ENCODE peak calls at places on chromosome 11, in four cellular contexts. M is HL-60, X is GM12878, R is K562. N is an unnamed sample.

GRCh38 chr11:18731949-18732821 is 6.2 kb upstream of the IGSF22 start:
- DNase-seq in M (peak; percentile 40), X (peak; percentile 24), R (peak; percentile 67), N (peak; percentile 62)

GRCh38 chr11:34620820-34621792 is at the start of gene EHF:
- DNase-seq in M (no peak), X (no peak), R (no peak), N (no peak)

GRCh38 chr11:78030429-78031325 is 7.6 kb upstream of the KCTD14 start:
- DNase-seq in M (no peak), X (no peak), R (no peak), N (no peak)

GRCh38 chr11:4102711-4103110 is 8.1 kb downstream of the RRM1 start:
- DNase-seq in M (peak; percentile 56), X (no peak), R (no peak), N (no peak)

GRCh38 chr11:65489061-65489705 is 9.7 kb upstream of the MALAT1 start:
- DNase-seq in M (no peak), X (no peak), R (no peak), N (no peak)

GRCh38 chr11:100861221-100861620 is 174.1 kb downstream of the ARHGAP42 start:
- DNase-seq in M (no peak), X (no peak), R (no peak), N (no peak)

GRCh38 chr11:134331565-134332188 is at the start of gene GLB1L2:
- DNase-seq in M (no peak), X (no peak), R (peak; percentile 99), N (peak; percentile 66)

GRCh38 chr11:41003339-41003992 is 456.0 kb downstream of the LRRC4C start:
- DNase-seq in M (no peak), X (no peak), R (no peak), N (no peak)

GRCh38 chr11:1736447-1736992 is 13.9 kb downstream of the IFITM10 start:
- DNase-seq in M (no peak), X (no peak), R (no peak), N (no peak)

GRCh38 chr11:40924915-40925314 is 534.5 kb downstream of the LRRC4C start:
- DNase-seq in M (no peak), X (no peak), R (no peak), N (no peak)

GRCh38 chr11:35714882-35715612 is 52.5 kb downstream of the TRIM44 start:
- DNase-seq in M (no peak), X (peak; percentile 77), R (no peak), N (no peak)

GRCh38 chr11:76677010-76677771 is 6.6 kb upstream of the LRRC32 start:
- DNase-seq in M (no peak), X (no peak), R (no peak), N (no peak)

GRCh38 chr11:111855506-111855905 is 15.9 kb downstream of the ALG9 start:
- DNase-seq in M (no peak), X (no peak), R (no peak), N (no peak)

GRCh38 chr11:26992031-26992541 is 1.8 kb upstream of the FIBIN start:
- DNase-seq in M (no peak), X (no peak), R (no peak), N (no peak)

GRCh38 chr11:115613986-115614625 is 109.9 kb upstream of the CADM1 start:
- DNase-seq in M (no peak), X (no peak), R (no peak), N (no peak)

GRCh38 chr11:100546714-100547113 is 140.4 kb upstream of the ARHGAP42 start:
- DNase-seq in M (no peak), X (no peak), R (no peak), N (no peak)

GRCh38 chr11:10381730-10382129 is 73.3 kb upstream of the AMPD3 start:
- DNase-seq in M (no peak), X (no peak), R (no peak), N (no peak)

GRCh38 chr11:116078101-116078561 is 573.9 kb upstream of the CADM1 start:
- DNase-seq in M (no peak), X (no peak), R (no peak), N (no peak)

GRCh38 chr11:130601141-130601540 is 152.7 kb downstream of the ADAMTS15 start:
- DNase-seq in M (no peak), X (no peak), R (no peak), N (no peak)

GRCh38 chr11:88246680-88247079 is 71.4 kb upstream of the RAB38 start:
- DNase-seq in M (no peak), X (no peak), R (no peak), N (no peak)

GRCh38 chr11:73577496-73577917 is 20.4 kb downstream of the FAM168A start:
- DNase-seq in M (no peak), X (peak; percentile 39), R (no peak), N (no peak)

GRCh38 chr11:64647019-64647805 is 56.2 kb downstream of the SLC22A12 start:
- DNase-seq in M (no peak), X (no peak), R (no peak), N (no peak)

GRCh38 chr11:38693306-38693705 is 2095.3 kb upstream of the RAG2 start:
- DNase-seq in M (no peak), X (no peak), R (no peak), N (no peak)

GRCh38 chr11:66559862-66560676 is 8.3 kb downstream of the CTSF start:
- DNase-seq in M (no peak), X (no peak), R (no peak), N (no peak)

GRCh38 chr11:36357831-36358230 is 61.7 kb downstream of the PRR5L start:
- DNase-seq in M (no peak), X (no peak), R (no peak), N (no peak)

GRCh38 chr11:61966673-61967176 is 709 bp downstream of the FTH1 start:
- DNase-seq in M (no peak), X (no peak), R (peak; percentile 71), N (no peak)

GRCh38 chr11:128725630-128726461 is 32.0 kb downstream of the FLI1 start:
- DNase-seq in M (peak; percentile 93), X (peak; percentile 89), R (no peak), N (no peak)

GRCh38 chr11:34395916-34396555 is 38.2 kb upstream of the ABTB2 start:
- DNase-seq in M (no peak), X (no peak), R (no peak), N (no peak)

GRCh38 chr11:99281331-99281730 is 260.6 kb downstream of the CNTN5 start:
- DNase-seq in M (no peak), X (no peak), R (no peak), N (no peak)

GRCh38 chr11:44108260-44108659 is 12.8 kb downstream of the EXT2 start:
- DNase-seq in M (no peak), X (no peak), R (no peak), N (no peak)

GRCh38 chr11:44110231-44110679 is 14.8 kb downstream of the EXT2 start:
- DNase-seq in M (peak; percentile 53), X (no peak), R (peak; percentile 60), N (peak; percentile 32)

GRCh38 chr11:44113572-44113971 is 18.1 kb downstream of the EXT2 start:
- DNase-seq in M (no peak), X (no peak), R (no peak), N (no peak)

GRCh38 chr11:44113018-44113417 is 17.5 kb downstream of the EXT2 start:
- DNase-seq in M (no peak), X (no peak), R (no peak), N (no peak)

DNA sequence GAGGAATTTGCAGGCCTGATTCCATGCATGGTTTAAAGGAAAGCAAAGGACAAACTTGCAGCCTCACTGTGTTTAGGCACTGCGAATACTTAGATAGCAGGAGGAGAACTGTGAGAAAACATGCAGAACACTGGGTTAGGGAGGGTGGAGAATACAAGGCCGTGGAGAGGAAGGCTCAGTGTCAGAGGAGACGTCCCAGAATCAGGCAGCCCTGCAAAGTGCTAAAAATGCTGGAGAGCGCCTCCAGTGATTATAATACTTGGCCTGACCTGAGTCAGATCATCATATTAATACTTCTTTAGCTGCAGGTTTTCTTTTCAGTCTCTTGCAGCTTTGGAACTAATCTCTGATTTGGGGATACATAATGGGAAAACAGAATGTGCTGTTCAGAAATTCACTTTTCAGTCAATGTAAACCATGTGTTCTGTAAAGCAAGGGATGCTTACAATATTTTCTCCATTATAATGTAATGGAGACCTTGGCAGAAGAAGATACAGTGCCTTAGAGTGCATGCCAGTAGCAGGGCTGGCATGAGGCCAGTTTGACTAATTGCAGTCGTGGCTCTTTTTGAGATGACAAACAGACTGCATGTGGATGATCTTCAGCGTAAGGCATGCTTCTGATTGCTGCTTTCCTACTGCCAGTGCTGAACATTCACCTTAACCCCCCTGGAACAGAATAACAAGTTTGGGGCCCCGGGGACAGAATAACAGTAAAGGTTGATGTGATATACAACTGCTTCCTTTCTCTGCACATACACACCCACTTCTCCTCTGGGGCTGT is 16.8 kb downstream of the EXT2 start:
- DNase-seq in M (no peak), X (no peak), R (no peak), N (no peak)
- TF ChIP-seq SPI1 in M (no peak), X (no peak), R (no peak), N (no peak)

GRCh38 chr11:123682976-123683375 is 28.6 kb upstream of the SCN3B start:
- DNase-seq in M (no peak), X (no peak), R (no peak), N (no peak)
- TF ChIP-seq SPI1 in M (no peak), X (no peak), R (no peak), N (no peak)

GRCh38 chr11:47260366-47260765 is 2.6 kb downstream of the NR1H3 start:
- DNase-seq in M (no peak), X (no peak), R (no peak), N (no peak)

GRCh38 chr11:47257518-47258316 is at the start of gene NR1H3:
- DNase-seq in M (no peak), X (no peak), R (peak; percentile 93), N (no peak)

GRCh38 chr11:47258317-47258902 is 614 bp downstream of the NR1H3 start:
- DNase-seq in M (no peak), X (no peak), R (no peak), N (no peak)

GRCh38 chr11:47261291-47261800 is 3.5 kb downstream of the NR1H3 start:
- DNase-seq in M (no peak), X (no peak), R (no peak), N (no peak)

DNA sequence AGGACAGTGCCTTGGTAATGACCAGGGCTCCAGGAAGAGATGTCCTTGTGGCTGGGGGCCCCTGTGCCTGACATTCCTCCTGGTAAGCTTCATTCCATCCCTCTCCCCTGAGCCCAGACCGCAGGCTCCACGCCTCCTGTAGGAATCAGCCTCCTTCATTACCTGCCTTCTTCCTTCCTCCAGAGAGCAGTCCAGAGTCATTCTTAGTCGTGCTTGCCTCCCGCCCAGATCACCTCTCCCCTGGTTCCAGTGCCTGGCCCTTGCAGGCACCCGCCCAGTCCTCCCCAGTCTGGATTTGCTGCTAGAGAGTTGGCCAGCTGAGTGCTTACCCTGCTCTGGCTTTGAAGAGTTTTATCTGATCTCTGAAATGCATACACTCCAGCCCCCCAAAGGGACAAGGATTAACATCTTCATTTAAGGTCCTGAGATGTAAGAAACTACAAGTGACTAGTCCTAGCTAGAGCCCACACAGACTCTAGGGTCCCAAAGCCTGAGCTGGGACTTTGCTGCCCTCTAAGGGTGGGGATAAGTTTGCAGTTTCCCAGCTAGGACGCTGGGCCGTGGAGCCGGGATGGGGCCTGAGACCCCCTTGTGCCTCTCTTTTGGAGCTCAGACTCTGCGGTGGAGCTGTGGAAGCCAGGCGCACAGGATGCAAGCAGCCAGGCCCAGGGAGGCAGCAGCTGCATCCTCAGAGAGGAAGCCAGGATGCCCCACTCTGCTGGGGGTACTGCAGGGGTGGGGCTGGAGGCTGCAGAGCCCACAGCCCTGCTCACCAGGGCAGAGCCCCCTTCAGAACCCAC is 1.6 kb downstream of the NR1H3 start:
- DNase-seq in M (no peak), X (no peak), R (no peak), N (no peak)
- TF ChIP-seq SPI1 in M (no peak), X (no peak), R (no peak), N (no peak)

GRCh38 chr11:131973017-131973416 is 602.6 kb downstream of the NTM start:
- DNase-seq in M (no peak), X (no peak), R (no peak), N (no peak)
- TF ChIP-seq SPI1 in M (no peak), X (no peak), R (no peak), N (no peak)

GRCh38 chr11:104127828-104128227 is 36.1 kb downstream of the PDGFD start:
- DNase-seq in M (no peak), X (no peak), R (no peak), N (no peak)
- TF ChIP-seq SPI1 in M (no peak), X (no peak), R (no peak), N (no peak)